ENCODE peak calls at places on chromosomes 3 and 15, in four cellular contexts. E is GM12891, Q is K562, V is GM12878. I is an unnamed sample.
A peak's percentile ranks its signal among the peaks of the same experiment; 100 is the strongest.

GRCh38 chr15:90143176-90143655 is 40.9 kb upstream of the IDH2 start:
- DNase-seq in E (peak; percentile 73), Q (peak; percentile 97), V (no peak), I (peak; percentile 90)

GRCh38 chr3:139533781-139534443 is 5.6 kb downstream of the RBP1 start:
- DNase-seq in E (no peak), Q (peak; percentile 18), V (no peak), I (no peak)

GRCh38 chr15:70853855-70854668 is at the start of gene LARP6:
- DNase-seq in E (peak; percentile 39), Q (peak; percentile 15), V (no peak), I (no peak)

GRCh38 chr3:57007513-57008415 is 52.7 kb upstream of the SPATA12 start:
- DNase-seq in E (no peak), Q (peak; percentile 47), V (no peak), I (no peak)

GRCh38 chr3:54649551-54649950 is 278.3 kb downstream of the LRTM1 start:
- DNase-seq in E (no peak), Q (no peak), V (no peak), I (no peak)

GRCh38 chr3:60047426-60048200 is 997.8 kb upstream of the CFAP20DC start:
- DNase-seq in E (no peak), Q (no peak), V (no peak), I (no peak)

GRCh38 chr3:72746412-72747411 is 101.5 kb downstream of the SHQ1 start:
- DNase-seq in E (no peak), Q (no peak), V (no peak), I (no peak)

GRCh38 chr3:178036745-178037144 is 499.5 kb upstream of the KCNMB2 start:
- DNase-seq in E (no peak), Q (no peak), V (no peak), I (no peak)

GRCh38 chr3:182794455-182794773 is 1.1 kb downstream of the ATP11B start:
- DNase-seq in E (no peak), Q (no peak), V (no peak), I (no peak)

GRCh38 chr15:90161946-90162345 is 39.2 kb upstream of the SEMA4B start:
- DNase-seq in E (no peak), Q (no peak), V (peak; percentile 83), I (peak; percentile 34)

GRCh38 chr15:84685304-84685703 is 27.3 kb upstream of the NMB start:
- DNase-seq in E (no peak), Q (no peak), V (no peak), I (no peak)

GRCh38 chr3:189602471-189602870 is 28.7 kb upstream of the TP63 start:
- DNase-seq in E (no peak), Q (no peak), V (no peak), I (no peak)

DNA sequence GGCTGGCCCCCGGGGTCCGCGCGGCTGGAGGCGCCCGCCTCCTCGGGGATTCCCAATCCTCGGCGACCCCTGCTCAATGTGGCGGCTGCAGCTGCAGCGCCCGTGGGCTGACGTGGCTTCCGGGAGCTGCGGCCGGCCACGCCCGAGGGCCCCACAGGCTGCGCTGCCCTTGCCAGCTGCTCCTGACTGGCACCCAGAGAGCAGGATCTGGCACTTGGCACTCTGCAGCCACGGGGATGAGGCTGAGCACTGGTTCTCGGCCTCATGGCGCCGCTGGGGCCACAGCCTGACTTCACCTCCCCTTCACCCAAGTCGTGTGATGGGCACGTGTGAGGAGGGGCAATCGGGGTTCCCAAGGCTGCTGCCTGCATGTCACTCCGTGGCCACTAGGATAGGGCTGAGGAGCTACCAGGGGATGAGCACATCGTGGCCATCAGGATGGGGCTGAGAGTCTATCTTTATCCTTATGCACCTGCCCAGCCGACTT is 267.8 kb upstream of the FRG2C start:
- DNase-seq in E (no peak), Q (no peak), V (no peak), I (no peak)
- TF ChIP-seq SPI1 in E (no peak), Q (no peak), V (no peak), I (no peak)

GRCh38 chr3:16377847-16378302 is 112.9 kb downstream of the OXNAD1 start:
- DNase-seq in E (no peak), Q (no peak), V (no peak), I (no peak)
- TF ChIP-seq SPI1 in E (no peak), Q (no peak), V (no peak), I (no peak)

GRCh38 chr3:123818921-123819429 is 65.2 kb downstream of the MYLK start:
- DNase-seq in E (no peak), Q (no peak), V (no peak), I (no peak)

GRCh38 chr3:123815981-123816380 is 68.2 kb downstream of the MYLK start:
- DNase-seq in E (no peak), Q (no peak), V (no peak), I (no peak)

GRCh38 chr3:123818324-123818920 is 65.7 kb downstream of the MYLK start:
- DNase-seq in E (no peak), Q (no peak), V (no peak), I (no peak)

GRCh38 chr3:123816673-123817207 is 67.4 kb downstream of the MYLK start:
- DNase-seq in E (no peak), Q (no peak), V (no peak), I (no peak)

DNA sequence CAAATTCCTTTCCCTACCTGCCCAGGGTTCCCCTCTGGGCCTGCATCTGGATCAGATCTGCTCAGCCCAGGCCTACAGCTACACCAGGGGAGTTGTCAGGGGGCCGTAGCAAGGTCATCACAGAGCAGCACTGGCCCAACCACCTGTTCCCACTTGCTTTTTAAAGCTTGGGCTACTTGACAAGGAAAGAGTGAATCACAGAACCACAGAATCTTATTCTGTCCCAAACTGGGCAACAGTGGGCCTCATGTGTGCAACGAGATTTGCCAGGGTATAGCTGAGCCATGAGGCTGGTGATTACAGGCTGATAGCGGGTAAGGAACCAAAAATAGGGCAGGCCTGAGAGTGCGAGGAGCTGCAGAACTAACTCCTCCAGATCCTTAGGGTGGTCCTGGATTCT is 66.7 kb downstream of the MYLK start:
- DNase-seq in E (no peak), Q (no peak), V (no peak), I (no peak)
- TF ChIP-seq SPI1 in E (no peak), Q (no peak), V (no peak), I (no peak)

DNA sequence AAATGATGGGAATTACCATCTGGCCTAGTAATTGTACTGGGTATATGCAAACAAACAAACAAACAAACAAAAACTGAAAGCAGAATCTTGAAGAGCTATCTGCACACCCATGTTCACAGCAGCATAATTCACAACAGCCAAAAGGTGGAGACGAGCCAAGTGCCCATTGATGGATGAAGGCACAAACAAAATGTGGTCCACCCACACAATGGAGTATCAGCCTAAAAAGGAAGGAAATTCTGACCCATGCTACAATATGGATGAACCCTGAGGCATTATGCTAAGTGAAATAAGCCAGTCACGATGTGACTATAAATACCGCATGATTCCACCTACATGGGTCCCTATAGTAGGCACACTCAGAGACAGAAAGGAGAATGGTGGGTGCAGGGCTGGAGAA is 24.2 kb downstream of the XPC start:
- DNase-seq in E (no peak), Q (no peak), V (no peak), I (no peak)
- TF ChIP-seq SPI1 in E (no peak), Q (no peak), V (no peak), I (no peak)

I was measured in HL-60.